ENCODE peak calls at places on chromosomes 3 and 15, in seven cellular contexts. V is H9, Y is neuronal stem cell, O is IMR-90, E is mesenchymal stem cell, B is mesendoderm, X is trophoblast cell. I is an unnamed sample.

GRCh38 chr15:92809880-92810361 is 90.2 kb upstream of the CHD2 start:
- DNase-seq in E (peak; percentile 74), X (peak; percentile 55), V (no peak), O (peak; percentile 68), Y (no peak), B (peak; percentile 62), I (no peak)

GRCh38 chr3:157958471-157958870 is 147.7 kb downstream of the SHOX2 start:
- DNase-seq in E (no peak), B (peak; percentile 57), O (no peak), V (no peak), X (no peak), Y (no peak), I (no peak)

GRCh38 chr3:49813497-49814174 is at the start of gene UBA7:
- DNase-seq in X (peak; percentile 60), Y (no peak), B (no peak), E (peak; percentile 83), O (peak; percentile 80), V (no peak), I (no peak)

GRCh38 chr3:110243081-110243480 is 828.5 kb upstream of the NECTIN3 start:
- DNase-seq in Y (no peak), B (no peak), O (peak; percentile 74), V (no peak), X (no peak), E (peak; percentile 34), I (no peak)

GRCh38 chr3:169552533-169552932 is 111.0 kb downstream of the MECOM start:
- DNase-seq in Y (no peak), B (no peak), V (no peak), E (no peak), O (peak; percentile 21), X (peak; percentile 7), I (no peak)

GRCh38 chr3:41630708-41631107 is 331.2 kb downstream of the ULK4 start:
- DNase-seq in V (no peak), Y (no peak), E (no peak), X (no peak), B (no peak), O (no peak), I (no peak)

GRCh38 chr15:87219650-87220615 is 1036.6 kb downstream of the NTRK3 start:
- DNase-seq in V (no peak), X (peak; percentile 6), Y (no peak), B (no peak), E (peak; percentile 70), O (no peak), I (no peak)

GRCh38 chr3:123060054-123060453 is 6.8 kb upstream of the PDIA5 start:
- DNase-seq in X (no peak), B (no peak), E (no peak), O (no peak), Y (no peak), V (no peak), I (no peak)

GRCh38 chr3:81375921-81376320 is 385.5 kb downstream of the GBE1 start:
- DNase-seq in Y (no peak), V (no peak), O (no peak), B (no peak), X (no peak), E (no peak), I (no peak)

GRCh38 chr3:103813955-103814354 is 1379.1 kb downstream of the ZPLD1 start:
- DNase-seq in V (no peak), X (no peak), E (no peak), Y (no peak), B (no peak), O (no peak), I (no peak)

GRCh38 chr3:27963519-27963918 is 241.4 kb upstream of the EOMES start:
- DNase-seq in E (no peak), B (no peak), O (no peak), Y (no peak), X (no peak), V (no peak), I (no peak)

GRCh38 chr3:56467801-56468183 is 475 bp downstream of the ERC2 start:
- DNase-seq in O (no peak), E (no peak), V (no peak), Y (peak; percentile 29), X (no peak), B (peak; percentile 49), I (no peak)

GRCh38 chr15:90870354-90871096 is 2.1 kb downstream of the FURIN start:
- DNase-seq in E (peak; percentile 62), V (peak; percentile 52), Y (no peak), X (peak; percentile 44), O (no peak), B (peak; percentile 58), I (no peak)

GRCh38 chr3:58880182-58880581 is 169.6 kb downstream of the CFAP20DC start:
- DNase-seq in V (no peak), O (peak; percentile 77), B (no peak), X (no peak), Y (no peak), E (no peak), I (no peak)

GRCh38 chr3:12658593-12659058 is 5.3 kb downstream of the RAF1 start:
- DNase-seq in B (no peak), Y (no peak), V (no peak), E (peak; percentile 86), O (peak; percentile 80), X (peak; percentile 49), I (no peak)

GRCh38 chr15:76147906-76148553 is 88.2 kb downstream of the TMEM266 start:
- DNase-seq in B (peak; percentile 56), V (peak; percentile 76), O (peak; percentile 29), Y (peak; percentile 56), E (peak; percentile 34), X (peak; percentile 75), I (peak; percentile 95)

GRCh38 chr15:37550360-37551024 is 383.9 kb upstream of the TMCO5A start:
- DNase-seq in E (no peak), Y (no peak), O (no peak), X (no peak), B (no peak), V (peak; percentile 54), I (peak; percentile 1)

GRCh38 chr3:116020495-116020894 is 397.2 kb downstream of the GAP43 start:
- DNase-seq in X (no peak), Y (no peak), V (no peak), B (no peak), O (no peak), E (peak; percentile 68), I (no peak)

GRCh38 chr3:184428561-184429175 is 48.8 kb downstream of the CHRD start:
- DNase-seq in B (no peak), Y (no peak), X (peak; percentile 57), O (no peak), E (no peak), V (no peak), I (no peak)

GRCh38 chr3:152466784-152467183 is 198.1 kb downstream of the MBNL1 start:
- DNase-seq in X (peak; percentile 95), E (peak; percentile 45), V (no peak), Y (no peak), B (no peak), O (peak; percentile 74), I (no peak)

GRCh38 chr3:100089802-100090668 is 24.3 kb downstream of the FILIP1L start:
- DNase-seq in V (peak; percentile 57), O (peak; percentile 69), E (peak; percentile 86), B (peak; percentile 80), Y (no peak), X (peak; percentile 76), I (peak; percentile 10)

GRCh38 chr15:63288778-63289378 is 11.5 kb downstream of the APH1B start:
- DNase-seq in B (peak; percentile 53), Y (no peak), V (no peak), X (peak; percentile 73), E (peak; percentile 69), O (peak; percentile 69), I (no peak)

GRCh38 chr3:45994661-45995369 is 809 bp downstream of the FYCO1 start:
- DNase-seq in V (peak; percentile 48), X (peak; percentile 19), Y (no peak), E (no peak), B (peak; percentile 50), O (no peak), I (peak; percentile 47)

GRCh38 chr3:52721002-52721741 is 15.3 kb downstream of the SPCS1 start:
- DNase-seq in O (no peak), Y (no peak), V (no peak), B (no peak), X (no peak), E (peak; percentile 28), I (no peak)

GRCh38 chr3:52722491-52722890 is 16.6 kb downstream of the SPCS1 start:
- DNase-seq in B (no peak), E (no peak), V (no peak), O (no peak), Y (no peak), X (peak; percentile 51), I (no peak)

GRCh38 chr3:52721742-52722033 is 15.8 kb downstream of the SPCS1 start:
- DNase-seq in E (no peak), X (no peak), B (no peak), Y (no peak), O (no peak), V (no peak), I (no peak)

GRCh38 chr3:52715714-52716305 is 9.9 kb downstream of the SPCS1 start:
- DNase-seq in Y (no peak), E (no peak), B (no peak), X (no peak), V (no peak), O (no peak), I (no peak)

DNA sequence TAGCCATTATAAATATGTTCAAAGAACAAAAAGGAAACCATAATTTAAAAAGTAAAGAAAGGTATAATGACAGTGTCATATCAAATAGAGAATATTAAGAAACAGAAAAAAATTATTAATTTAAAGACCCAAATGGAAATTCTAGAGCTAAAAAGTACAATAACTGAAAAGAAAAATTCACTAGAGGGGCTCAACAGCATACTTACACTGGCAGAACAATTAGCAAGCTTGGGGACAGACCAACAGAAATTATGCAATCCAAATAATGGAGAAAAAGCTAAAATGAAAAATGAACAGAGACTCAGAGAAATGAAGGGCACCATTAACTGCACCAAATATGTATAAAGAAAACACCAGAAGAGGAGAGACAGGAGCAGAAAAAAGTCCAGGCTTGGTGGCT is 13.7 kb downstream of the SPCS1 start:
- DNase-seq in V (no peak), E (no peak), O (no peak), B (no peak), Y (no peak), X (no peak), I (no peak)
- H2BK120ac ChIP-seq in V (no peak overlapping the region), E (no peak overlapping the region), O (no peak overlapping the region), B (no peak overlapping the region), Y (no peak overlapping the region), X (no peak overlapping the region), I (no peak overlapping the region)

GRCh38 chr3:142348460-142348859 is 99.4 kb downstream of the XRN1 start:
- DNase-seq in B (no peak), O (no peak), E (no peak), X (no peak), V (no peak), Y (no peak), I (no peak)
- H2BK120ac ChIP-seq in B (no peak overlapping the region), O (no peak overlapping the region), E (no peak overlapping the region), X (no peak overlapping the region), V (no peak overlapping the region), Y (no peak overlapping the region), I (no peak overlapping the region)

GRCh38 chr15:45174577-45174976 is 13.2 kb downstream of the SHF start:
- DNase-seq in Y (no peak), V (no peak), E (no peak), B (no peak), O (no peak), X (no peak), I (no peak)
- H2BK120ac ChIP-seq in Y (no peak overlapping the region), V (no peak overlapping the region), E (no peak overlapping the region), B (no peak overlapping the region), O (no peak overlapping the region), X (no peak overlapping the region), I (no peak overlapping the region)

DNA sequence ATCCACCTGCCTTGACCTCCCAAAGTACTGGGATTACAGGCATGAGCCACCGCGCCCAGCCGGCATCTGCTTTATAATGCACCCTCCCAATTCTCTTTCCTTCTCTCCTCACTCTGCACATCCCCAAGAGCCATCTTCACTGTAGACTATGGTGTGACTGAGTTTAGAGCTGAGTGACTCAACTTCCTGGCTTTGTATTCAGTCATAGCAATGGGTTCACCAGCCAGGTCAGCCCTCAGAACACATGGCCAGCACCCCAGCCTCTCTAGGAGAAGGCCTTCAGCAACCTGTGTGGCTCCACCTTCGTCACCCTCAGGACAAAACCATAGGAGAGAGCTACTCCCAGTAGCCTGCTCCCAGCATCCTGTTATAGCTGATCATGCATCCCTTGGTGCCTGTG is 33.0 kb downstream of the ARID3B start:
- DNase-seq in V (no peak), B (no peak), X (no peak), O (peak; percentile 56), E (no peak), Y (no peak), I (no peak)
- H2BK120ac ChIP-seq in V (no peak overlapping the region), B (no peak overlapping the region), X (no peak overlapping the region), O (no peak overlapping the region), E (no peak overlapping the region), Y (no peak overlapping the region), I (no peak overlapping the region)

I was measured in H1.